ENCODE peak calls at places on chromosomes 13 and 19, in four cellular contexts. One of them, this sample, is unnamed.

GRCh38 chr13:46905249-46905648 is 8.4 kb upstream of the HTR2A start:
- DNase-seq in mammary epithelial cell: peak
- DNase-seq in thoracic aorta: no peak
- DNase-seq in psoas muscle: no peak
- DNase-seq in this sample: no peak

GRCh38 chr19:30227661-30228112 is 144.5 kb upstream of the ZNF536 start:
- DNase-seq in mammary epithelial cell: peak
- DNase-seq in thoracic aorta: no peak
- DNase-seq in psoas muscle: peak
- DNase-seq in this sample: peak

GRCh38 chr13:41137951-41138350 is 5.3 kb upstream of the KBTBD6 start:
- DNase-seq in mammary epithelial cell: peak
- DNase-seq in thoracic aorta: no peak
- DNase-seq in psoas muscle: no peak
- DNase-seq in this sample: no peak

GRCh38 chr13:44276061-44276460 is 97.6 kb upstream of the SERP2 start:
- DNase-seq in mammary epithelial cell: no peak
- DNase-seq in thoracic aorta: no peak
- DNase-seq in psoas muscle: no peak
- DNase-seq in this sample: no peak

GRCh38 chr19:13153627-13154240 is 3.5 kb downstream of the IER2 start:
- DNase-seq in mammary epithelial cell: no peak
- DNase-seq in thoracic aorta: no peak
- DNase-seq in psoas muscle: peak
- DNase-seq in this sample: peak

GRCh38 chr13:99617474-99618255 is 116.4 kb downstream of the TM9SF2 start:
- DNase-seq in mammary epithelial cell: no peak
- DNase-seq in thoracic aorta: no peak
- DNase-seq in psoas muscle: peak
- DNase-seq in this sample: no peak

GRCh38 chr19:8441725-8442544 is 2.8 kb upstream of the HNRNPM start:
- DNase-seq in mammary epithelial cell: no peak
- DNase-seq in thoracic aorta: no peak
- DNase-seq in psoas muscle: no peak
- DNase-seq in this sample: no peak

GRCh38 chr13:20416223-20416622 is 109.4 kb downstream of the CRYL1 start:
- DNase-seq in mammary epithelial cell: no peak
- DNase-seq in thoracic aorta: no peak
- DNase-seq in psoas muscle: no peak
- DNase-seq in this sample: no peak

GRCh38 chr19:42233106-42233505 is 9.3 kb downstream of the GSK3A start:
- DNase-seq in mammary epithelial cell: no peak
- DNase-seq in thoracic aorta: no peak
- DNase-seq in psoas muscle: no peak
- DNase-seq in this sample: no peak

GRCh38 chr13:79307866-79308298 is 98.2 kb downstream of the RBM26 start:
- DNase-seq in mammary epithelial cell: peak
- DNase-seq in thoracic aorta: no peak
- DNase-seq in psoas muscle: no peak
- DNase-seq in this sample: no peak

GRCh38 chr19:12788682-12789097 is 2.6 kb upstream of the JUNB start:
- DNase-seq in mammary epithelial cell: peak
- DNase-seq in thoracic aorta: no peak
- DNase-seq in psoas muscle: peak
- DNase-seq in this sample: peak

GRCh38 chr13:82011355-82011754 is 1670.4 kb upstream of the SPRY2 start:
- DNase-seq in mammary epithelial cell: no peak
- DNase-seq in thoracic aorta: no peak
- DNase-seq in psoas muscle: no peak
- DNase-seq in this sample: no peak

GRCh38 chr13:32026619-32027018 is 5.0 kb upstream of the FRY start:
- DNase-seq in mammary epithelial cell: no peak
- DNase-seq in thoracic aorta: no peak
- DNase-seq in psoas muscle: no peak
- DNase-seq in this sample: no peak

GRCh38 chr19:35170359-35171061 is 16.0 kb downstream of the FXYD5 start:
- DNase-seq in mammary epithelial cell: no peak
- DNase-seq in thoracic aorta: no peak
- DNase-seq in psoas muscle: no peak
- DNase-seq in this sample: no peak

GRCh38 chr13:40809471-40809870 is 20.1 kb downstream of the SLC25A15 start:
- DNase-seq in mammary epithelial cell: no peak
- DNase-seq in thoracic aorta: no peak
- DNase-seq in psoas muscle: no peak
- DNase-seq in this sample: no peak

GRCh38 chr19:38317104-38317612 is 1.4 kb upstream of the YIF1B start:
- DNase-seq in mammary epithelial cell: no peak
- DNase-seq in thoracic aorta: no peak
- DNase-seq in psoas muscle: no peak
- DNase-seq in this sample: no peak

GRCh38 chr13:31468114-31468902 is 268.5 kb downstream of the B3GLCT start:
- DNase-seq in mammary epithelial cell: no peak
- DNase-seq in thoracic aorta: no peak
- DNase-seq in psoas muscle: no peak
- DNase-seq in this sample: no peak

GRCh38 chr13:30577381-30577780 is 40.3 kb upstream of the USPL1 start:
- DNase-seq in mammary epithelial cell: peak
- DNase-seq in thoracic aorta: no peak
- DNase-seq in psoas muscle: peak
- DNase-seq in this sample: no peak

GRCh38 chr13:48527955-48528354 is 4.9 kb downstream of the RCBTB2 start:
- DNase-seq in mammary epithelial cell: no peak
- DNase-seq in thoracic aorta: no peak
- DNase-seq in psoas muscle: no peak
- DNase-seq in this sample: no peak
- H3K4me3 ChIP-seq in mammary epithelial cell: no peak
- H3K4me3 ChIP-seq in thoracic aorta: peak
- H3K4me3 ChIP-seq in psoas muscle: no peak
- H3K4me3 ChIP-seq in this sample: no peak

DNA sequence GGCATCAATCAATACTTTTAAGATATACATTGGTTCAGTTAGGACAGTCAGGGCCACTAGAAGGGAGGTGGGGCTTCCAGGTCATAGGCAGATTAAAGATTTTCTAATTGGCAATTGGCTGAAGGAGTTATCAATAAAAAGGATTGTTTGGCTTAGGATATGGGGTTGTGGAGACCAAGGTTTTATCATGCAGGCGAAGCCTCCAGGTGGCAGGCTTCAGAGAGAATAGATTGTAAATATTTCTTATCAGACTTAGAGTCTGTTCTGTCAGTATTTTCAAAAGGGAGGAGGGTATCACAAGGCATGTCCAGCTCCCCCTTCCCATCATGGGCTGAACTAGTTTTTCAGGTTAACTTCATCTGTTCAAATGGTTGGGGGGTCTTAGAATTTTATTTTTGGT is 77.4 kb upstream of the FARP1 start:
- DNase-seq in mammary epithelial cell: no peak
- DNase-seq in thoracic aorta: no peak
- DNase-seq in psoas muscle: no peak
- DNase-seq in this sample: no peak
- TF ChIP-seq CTCF in mammary epithelial cell: no peak
- TF ChIP-seq CTCF in thoracic aorta: no peak
- TF ChIP-seq CTCF in psoas muscle: no peak
- TF ChIP-seq CTCF in this sample: no peak

GRCh38 chr19:2488405-2488941 is 12.5 kb downstream of the GADD45B start:
- DNase-seq in mammary epithelial cell: no peak
- DNase-seq in thoracic aorta: no peak
- DNase-seq in psoas muscle: no peak
- DNase-seq in this sample: no peak

GRCh38 chr19:2487090-2487489 is 11.2 kb downstream of the GADD45B start:
- DNase-seq in mammary epithelial cell: no peak
- DNase-seq in thoracic aorta: no peak
- DNase-seq in psoas muscle: no peak
- DNase-seq in this sample: no peak

GRCh38 chr19:2487780-2488330 is 11.9 kb downstream of the GADD45B start:
- DNase-seq in mammary epithelial cell: no peak
- DNase-seq in thoracic aorta: no peak
- DNase-seq in psoas muscle: no peak
- DNase-seq in this sample: no peak

GRCh38 chr19:2490659-2491058 is 14.7 kb downstream of the GADD45B start:
- DNase-seq in mammary epithelial cell: no peak
- DNase-seq in thoracic aorta: no peak
- DNase-seq in psoas muscle: no peak
- DNase-seq in this sample: no peak

DNA sequence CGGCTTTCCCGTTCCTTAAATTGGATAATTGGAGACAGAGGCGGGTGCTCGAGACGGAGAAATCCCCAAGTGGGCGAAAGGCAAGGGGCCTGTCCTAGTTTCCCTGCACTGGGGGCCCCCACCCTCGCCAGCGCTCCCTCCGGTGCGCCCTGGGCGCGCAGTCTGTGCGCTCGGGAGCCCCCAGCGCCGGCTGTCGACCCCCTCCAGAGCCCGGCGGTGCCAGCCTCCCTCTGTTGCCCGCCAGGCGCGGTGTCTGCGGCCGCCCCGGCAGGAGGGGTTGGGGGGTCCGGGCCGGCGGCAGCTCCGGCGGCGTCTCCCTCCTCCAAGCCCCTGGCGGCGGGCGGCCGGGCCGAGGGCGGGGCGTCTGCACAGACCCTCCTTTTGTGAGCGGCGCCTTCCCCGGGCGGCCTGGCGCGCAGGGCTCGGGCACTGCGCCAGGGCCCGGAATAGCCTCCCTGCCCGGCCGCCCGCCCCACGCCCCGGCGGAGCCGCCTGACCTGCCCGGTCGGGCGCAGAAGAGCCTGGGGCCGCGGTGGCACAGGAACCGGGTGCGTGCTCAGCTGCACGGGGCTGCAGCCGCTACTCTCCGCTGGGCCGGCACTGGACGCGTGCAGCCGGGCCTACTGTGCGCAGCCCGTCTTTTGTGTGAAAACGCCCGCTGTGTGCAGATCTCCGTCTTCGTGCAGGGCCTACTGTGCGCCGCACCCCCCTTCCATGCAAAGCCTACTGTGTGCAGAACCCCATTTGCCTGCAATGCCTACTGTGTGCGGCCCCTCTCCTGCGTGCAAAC is 13.2 kb downstream of the GADD45B start:
- DNase-seq in mammary epithelial cell: no peak
- DNase-seq in thoracic aorta: no peak
- DNase-seq in psoas muscle: peak
- DNase-seq in this sample: peak
- H3K4me3 ChIP-seq in mammary epithelial cell: no peak
- H3K4me3 ChIP-seq in thoracic aorta: peak
- H3K4me3 ChIP-seq in psoas muscle: peak
- H3K4me3 ChIP-seq in this sample: peak

GRCh38 chr19:54159352-54160181 is at the start of gene LENG1:
- DNase-seq in mammary epithelial cell: peak
- DNase-seq in thoracic aorta: peak
- DNase-seq in psoas muscle: peak
- DNase-seq in this sample: peak
- TF ChIP-seq CTCF in mammary epithelial cell: no peak
- TF ChIP-seq CTCF in thoracic aorta: peak
- TF ChIP-seq CTCF in psoas muscle: peak
- TF ChIP-seq CTCF in this sample: no peak

DNA sequence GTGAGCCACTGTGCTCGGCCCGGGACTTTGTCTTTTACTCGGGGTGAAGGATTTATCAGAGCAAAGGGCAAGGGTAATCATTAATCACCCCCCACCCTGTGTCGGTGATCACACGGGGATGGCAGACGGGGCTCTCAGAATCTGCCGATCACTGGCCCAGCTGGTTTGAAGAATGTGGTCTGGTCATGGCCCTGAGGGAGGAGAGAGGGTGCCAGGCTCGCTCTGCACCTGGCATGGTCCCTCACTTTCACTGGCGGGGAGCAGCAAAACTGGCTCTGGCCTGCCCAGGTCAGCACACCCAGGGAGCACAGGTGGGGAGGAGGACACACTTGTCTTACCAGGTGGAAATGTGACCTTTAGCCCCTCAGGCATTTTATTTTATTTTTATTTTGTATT is 10.2 kb downstream of the REEP6 start:
- DNase-seq in mammary epithelial cell: no peak
- DNase-seq in thoracic aorta: no peak
- DNase-seq in psoas muscle: no peak
- DNase-seq in this sample: peak
- H3K4me3 ChIP-seq in mammary epithelial cell: no peak
- H3K4me3 ChIP-seq in thoracic aorta: no peak
- H3K4me3 ChIP-seq in psoas muscle: no peak
- H3K4me3 ChIP-seq in this sample: no peak

GRCh38 chr13:53276265-53276664 is 247.7 kb downstream of the OLFM4 start:
- DNase-seq in mammary epithelial cell: no peak
- DNase-seq in thoracic aorta: no peak
- DNase-seq in psoas muscle: no peak
- DNase-seq in this sample: no peak

DNA sequence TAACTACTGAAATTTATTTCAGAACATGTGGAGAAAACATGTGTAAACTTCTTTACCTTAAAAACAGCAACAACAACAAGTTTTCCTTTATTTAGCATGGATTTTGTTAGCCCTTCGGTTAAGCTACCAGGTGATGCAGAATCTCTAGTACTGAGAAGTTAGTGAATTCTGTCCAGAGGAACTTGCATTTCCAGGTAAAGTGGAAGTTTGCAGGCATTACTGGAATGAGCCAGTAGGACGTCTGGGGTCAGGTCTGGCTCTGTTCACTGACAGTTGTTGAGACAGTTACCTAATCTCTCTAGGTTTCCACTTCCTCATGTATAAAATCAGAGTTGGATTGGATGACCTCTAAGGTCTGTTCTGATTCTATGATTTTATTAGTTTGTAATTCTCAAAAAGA is 244.3 kb downstream of the OLFM4 start:
- DNase-seq in mammary epithelial cell: no peak
- DNase-seq in thoracic aorta: no peak
- DNase-seq in psoas muscle: no peak
- DNase-seq in this sample: no peak
- TF ChIP-seq CTCF in mammary epithelial cell: no peak
- TF ChIP-seq CTCF in thoracic aorta: no peak
- TF ChIP-seq CTCF in psoas muscle: no peak
- TF ChIP-seq CTCF in this sample: no peak

DNA sequence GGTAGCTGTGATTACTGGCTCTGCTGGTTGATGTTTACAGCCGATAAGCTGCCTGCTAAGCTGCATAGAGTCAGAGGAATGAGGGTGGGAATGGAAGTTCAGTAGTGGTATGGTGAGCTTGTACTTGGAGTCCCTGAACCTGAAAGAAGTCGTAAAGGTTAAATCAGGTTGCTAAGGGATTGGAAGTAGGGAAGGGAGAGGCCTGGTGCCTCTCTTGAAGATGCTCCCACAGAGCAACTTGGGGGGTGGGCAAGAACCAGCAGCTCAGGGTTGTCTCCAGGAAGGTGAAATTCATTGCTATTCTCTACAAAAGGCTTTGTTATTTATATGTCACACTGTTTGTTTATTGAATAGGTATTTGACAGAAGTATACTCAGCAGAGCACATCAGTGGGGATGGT is 73.8 kb upstream of the OLFM4 start:
- DNase-seq in mammary epithelial cell: no peak
- DNase-seq in thoracic aorta: no peak
- DNase-seq in psoas muscle: no peak
- DNase-seq in this sample: no peak
- H3K4me3 ChIP-seq in mammary epithelial cell: no peak
- H3K4me3 ChIP-seq in thoracic aorta: no peak
- H3K4me3 ChIP-seq in psoas muscle: no peak
- H3K4me3 ChIP-seq in this sample: no peak

This sample was measured in pancreas.